ENCODE peak calls at places on chromosome 1, in four cellular contexts. J, R, V and D are unnamed samples.

GRCh38 chr1:206540044-206540758 is 32.9 kb downstream of the RASSF5 start:
- DNase-seq in J (no peak), R (peak; percentile 64), V (no peak), D (no peak)

GRCh38 chr1:115199416-115200132 is 110.3 kb upstream of the TSPAN2 start:
- DNase-seq in J (no peak), R (no peak), V (no peak), D (no peak)

GRCh38 chr1:245311887-245312286 is 157.1 kb downstream of the KIF26B start:
- DNase-seq in J (no peak), R (no peak), V (no peak), D (no peak)

GRCh38 chr1:42798010-42798409 is 13.2 kb downstream of the TMEM269 start:
- DNase-seq in J (no peak), R (no peak), V (no peak), D (no peak)

GRCh38 chr1:204520834-204521709 is 4.9 kb downstream of the MDM4 start:
- DNase-seq in J (peak; percentile 99), R (no peak), V (peak; percentile 99), D (peak; percentile 83)

GRCh38 chr1:183992424-183992823 is 45.1 kb downstream of the COLGALT2 start:
- DNase-seq in J (no peak), R (no peak), V (no peak), D (no peak)

GRCh38 chr1:234980657-234981396 is 147.8 kb downstream of the TOMM20 start:
- DNase-seq in J (peak; percentile 53), R (peak; percentile 62), V (peak; percentile 4), D (no peak)

GRCh38 chr1:66282343-66282852 is 251.6 kb upstream of the SGIP1 start:
- DNase-seq in J (peak; percentile 85), R (no peak), V (peak; percentile 99), D (peak; percentile 79)

GRCh38 chr1:173478099-173478555 is 992 bp downstream of the PRDX6 start:
- DNase-seq in J (no peak), R (no peak), V (peak; percentile 31), D (no peak)

GRCh38 chr1:72284084-72284397 is 1.7 kb upstream of the NEGR1 start:
- DNase-seq in J (no peak), R (peak; percentile 48), V (no peak), D (no peak)

GRCh38 chr1:82485591-82486369 is 685.0 kb downstream of the ADGRL2 start:
- DNase-seq in J (no peak), R (no peak), V (no peak), D (no peak)

GRCh38 chr1:159339517-159339916 is 37.4 kb downstream of the FCER1A start:
- DNase-seq in J (no peak), R (no peak), V (no peak), D (no peak)

GRCh38 chr1:184162266-184162665 is 110.7 kb downstream of the TSEN15 start:
- DNase-seq in J (no peak), R (no peak), V (no peak), D (no peak)

GRCh38 chr1:187933562-187934419 is 1105.0 kb downstream of the PLA2G4A start:
- DNase-seq in J (no peak), R (no peak), V (no peak), D (no peak)

GRCh38 chr1:84940481-84940880 is 47.5 kb upstream of the LPAR3 start:
- DNase-seq in J (no peak), R (no peak), V (no peak), D (no peak)

GRCh38 chr1:33349081-33349759 is 28.3 kb upstream of the A3GALT2 start:
- DNase-seq in J (peak; percentile 61), R (no peak), V (peak; percentile 41), D (peak; percentile 45)

GRCh38 chr1:99590578-99591209 is 55.2 kb upstream of the PALMD start:
- DNase-seq in J (no peak), R (no peak), V (no peak), D (no peak)

GRCh38 chr1:38476111-38476783 is 383.3 kb downstream of the RRAGC start:
- DNase-seq in J (no peak), R (no peak), V (peak; percentile 21), D (no peak)

GRCh38 chr1:155026588-155026987 is 7.0 kb downstream of the DCST2 start:
- DNase-seq in J (no peak), R (no peak), V (no peak), D (no peak)

GRCh38 chr1:110565565-110565964 is 40.6 kb downstream of the KCNA2 start:
- DNase-seq in J (no peak), R (no peak), V (no peak), D (no peak)

GRCh38 chr1:20405893-20406604 is 80.0 kb downstream of the CAMK2N1 start:
- DNase-seq in J (peak; percentile 95), R (no peak), V (no peak), D (no peak)

GRCh38 chr1:23745515-23745914 is 2.2 kb downstream of the ELOA start:
- DNase-seq in J (peak; percentile 75), R (no peak), V (peak; percentile 71), D (peak; percentile 24)

GRCh38 chr1:48056365-48056764 is 59.2 kb upstream of the TRABD2B start:
- DNase-seq in J (no peak), R (no peak), V (no peak), D (no peak)

GRCh38 chr1:156497078-156497742 is 3.4 kb downstream of the MEF2D start:
- DNase-seq in J (peak; percentile 26), R (no peak), V (no peak), D (no peak)

GRCh38 chr1:15684468-15685283 is 556 bp downstream of the PLEKHM2 start:
- DNase-seq in J (peak; percentile 43), R (peak; percentile 56), V (peak; percentile 34), D (peak; percentile 31)

GRCh38 chr1:154972517-154973343 is 1.8 kb upstream of the CKS1B start:
- DNase-seq in J (no peak), R (peak; percentile 70), V (no peak), D (no peak)

GRCh38 chr1:12462586-12462985 is 155.4 kb downstream of the DHRS3 start:
- DNase-seq in J (no peak), R (no peak), V (no peak), D (no peak)

GRCh38 chr1:13702425-13703127 is 2.6 kb downstream of the PRDM2 start:
- DNase-seq in J (peak; percentile 81), R (no peak), V (no peak), D (peak; percentile 76)

GRCh38 chr1:89802036-89802435 is 18.8 kb upstream of the LRRC8D start:
- DNase-seq in J (no peak), R (no peak), V (no peak), D (no peak)

GRCh38 chr1:80961464-80962190 is 839.1 kb upstream of the ADGRL2 start:
- DNase-seq in J (no peak), R (no peak), V (peak; percentile 75), D (no peak)

GRCh38 chr1:109368464-109368863 is 29.3 kb downstream of the SORT1 start:
- DNase-seq in J (no peak), R (no peak), V (no peak), D (no peak)

GRCh38 chr1:109783436-109783835 is 19.7 kb upstream of the EPS8L3 start:
- DNase-seq in J (no peak), R (peak; percentile 66), V (no peak), D (no peak)

GRCh38 chr1:156898151-156898550 is 4.6 kb downstream of the PEAR1 start:
- DNase-seq in J (no peak), R (no peak), V (no peak), D (no peak)

GRCh38 chr1:108852141-108852540 is 4.8 kb downstream of the AKNAD1 start:
- DNase-seq in J (no peak), R (no peak), V (no peak), D (no peak)

GRCh38 chr1:46656643-46657042 is 11.5 kb downstream of the ATPAF1 start:
- DNase-seq in J (no peak), R (no peak), V (no peak), D (no peak)
- H3K27ac ChIP-seq in J (no peak overlapping the region), R (no peak overlapping the region), V (no peak overlapping the region), D (no peak overlapping the region)

GRCh38 chr1:218383051-218383450 is 37.9 kb downstream of the TGFB2 start:
- DNase-seq in J (no peak), R (no peak), V (no peak), D (no peak)

GRCh38 chr1:218377143-218377660 is 32.1 kb downstream of the TGFB2 start:
- DNase-seq in J (no peak), R (no peak), V (peak; percentile 86), D (peak; percentile 72)

GRCh38 chr1:218383681-218384080 is 38.5 kb downstream of the TGFB2 start:
- DNase-seq in J (no peak), R (no peak), V (no peak), D (no peak)

GRCh38 chr1:218382261-218382660 is 37.1 kb downstream of the TGFB2 start:
- DNase-seq in J (no peak), R (no peak), V (no peak), D (no peak)

GRCh38 chr1:218380125-218380977 is 35.2 kb downstream of the TGFB2 start:
- DNase-seq in J (no peak), R (peak; percentile 63), V (no peak), D (no peak)
- H3K4me1 ChIP-seq in J (no peaks in the 10 kb centered on the region), R (peaks cover 4% of the 10 kb centered on the region), V (peaks cover 12% of the 10 kb centered on the region), D (peaks cover 11% of the 10 kb centered on the region)

GRCh38 chr1:152220166-152221163 is 3.5 kb downstream of the HRNR start:
- DNase-seq in J (no peak), R (no peak), V (no peak), D (no peak)
- H3K9me3 ChIP-seq in J (no peaks in the 10 kb centered on the region), R (peaks cover 4% of the 10 kb centered on the region), V (no peaks in the 10 kb centered on the region), D (no peaks in the 10 kb centered on the region)

GRCh38 chr1:243489681-243490080 is 233.8 kb downstream of the SDCCAG8 start:
- DNase-seq in J (no peak), R (no peak), V (no peak), D (no peak)

GRCh38 chr1:243490147-243490546 is 234.3 kb downstream of the SDCCAG8 start:
- DNase-seq in J (no peak), R (no peak), V (no peak), D (no peak)

GRCh38 chr1:243488459-243489163 is 232.8 kb downstream of the SDCCAG8 start:
- DNase-seq in J (no peak), R (no peak), V (no peak), D (no peak)

GRCh38 chr1:243489164-243489527 is 233.3 kb downstream of the SDCCAG8 start:
- DNase-seq in J (no peak), R (no peak), V (no peak), D (no peak)

GRCh38 chr1:243490748-243491686 is 235.2 kb downstream of the SDCCAG8 start:
- DNase-seq in J (no peak), R (no peak), V (no peak), D (no peak)
- H3K27ac ChIP-seq in J (no peak overlapping the region), R (peak overlapping the region; percentile 42), V (no peak overlapping the region), D (no peak overlapping the region)

GRCh38 chr1:186740324-186740723 is 60.1 kb upstream of the PTGS2 start:
- DNase-seq in J (no peak), R (no peak), V (no peak), D (no peak)
- H3K4me1 ChIP-seq in J (no peaks in the 10 kb centered on the region), R (no peaks in the 10 kb centered on the region), V (no peaks in the 10 kb centered on the region), D (no peaks in the 10 kb centered on the region)

GRCh38 chr1:5748286-5749225 is 243.7 kb downstream of the NPHP4 start:
- DNase-seq in J (no peak), R (peak; percentile 34), V (no peak), D (no peak)
- H3K9me3 ChIP-seq in J (no peaks in the 10 kb centered on the region), R (no peaks in the 10 kb centered on the region), V (no peaks in the 10 kb centered on the region), D (no peaks in the 10 kb centered on the region)